ENCODE peak calls at places on chromosomes 1 and 21, in ten cellular contexts. U is neural crest cell; Y is NCI-H446 treated with DMSO at 0.1 percent for 48 hours; C is stimulated activated CD8-positive, alpha-beta memory T cell treated with anti-CD3 and anti-CD28 coated beads, Interleukin-15, amount 100 ng/mL, for 1 hour; W is left ventricle myocardium inferior; K is stimulated activated effector memory CD8-positive, alpha-beta T cell treated with anti-CD3 and anti-CD28 coated beads, Interleukin-12 subunit alpha, Interleukin-12 subunit beta, amount 100 ng/mL, for 72 hours; N is activated naive CD4-positive, alpha-beta T cell treated with anti-CD3 and anti-CD28 coated beads, Interleukin-2, amount 10 ng/mL, durations not matched to agents 7 days and 5 days; A is cerebellar nuclear complex; I is choroid plexus epithelial cell; L is ACHN. T is an unnamed sample.

GRCh38 chr1:202691846-202692245 is 18.4 kb downstream of the SYT2 start:
- DNase-seq in U (no peak), Y (peak), C (no peak), W (no peak), K (no peak), N (no peak), A (no peak), I (no peak), L (no peak), T (no peak)

GRCh38 chr1:21338568-21339401 is 48.5 kb upstream of the ECE1 start:
- DNase-seq in U (no peak), Y (peak), C (no peak), W (peak), K (no peak), N (no peak), A (no peak), I (peak), L (no peak), T (no peak)

GRCh38 chr1:205703072-205703471 is 22.8 kb upstream of the SLC45A3 start:
- DNase-seq in U (no peak), Y (no peak), C (no peak), W (no peak), K (no peak), N (no peak), A (no peak), I (no peak), L (no peak), T (no peak)

GRCh38 chr1:192709544-192709943 is 73.6 kb downstream of the RGS13 start:
- DNase-seq in U (peak), Y (no peak), C (no peak), W (no peak), K (no peak), N (no peak), A (no peak), I (no peak), L (no peak), T (no peak)

GRCh38 chr21:44428281-44428942 is 26.9 kb upstream of the LRRC3 start:
- DNase-seq in U (no peak), Y (no peak), C (peak), W (no peak), K (peak), N (peak), A (no peak), I (no peak), L (peak), T (peak)

GRCh38 chr1:54980528-54981241 is at the start of gene TMEM61:
- DNase-seq in U (no peak), Y (no peak), C (no peak), W (no peak), K (no peak), N (no peak), A (no peak), I (no peak), L (no peak), T (no peak)

GRCh38 chr1:195733408-195733807 is 874.8 kb downstream of the KCNT2 start:
- DNase-seq in U (no peak), Y (no peak), C (no peak), W (no peak), K (no peak), N (no peak), A (no peak), I (no peak), L (no peak), T (no peak)

GRCh38 chr1:209403921-209404320 is 179.6 kb upstream of the CAMK1G start:
- DNase-seq in U (no peak), Y (no peak), C (no peak), W (no peak), K (no peak), N (no peak), A (no peak), I (no peak), L (no peak), T (no peak)

GRCh38 chr1:74498901-74499300 is 13.5 kb downstream of the LRRC53 start:
- DNase-seq in U (no peak), Y (no peak), C (no peak), W (no peak), K (no peak), N (no peak), A (no peak), I (no peak), L (no peak), T (no peak)

GRCh38 chr1:226029568-226030225 is 30.6 kb upstream of the SDE2 start:
- DNase-seq in U (no peak), Y (peak), C (no peak), W (no peak), K (no peak), N (no peak), A (peak), I (no peak), L (no peak), T (no peak)

GRCh38 chr1:154862927-154863701 is 7.0 kb downstream of the KCNN3 start:
- DNase-seq in U (no peak), Y (no peak), C (no peak), W (no peak), K (no peak), N (no peak), A (no peak), I (no peak), L (no peak), T (no peak)

GRCh38 chr1:207032528-207033017 is at the start of gene C1orf116:
- DNase-seq in U (no peak), Y (no peak), C (no peak), W (no peak), K (no peak), N (no peak), A (no peak), I (no peak), L (peak), T (peak)

GRCh38 chr1:196546272-196547245 is 61.7 kb downstream of the KCNT2 start:
- DNase-seq in U (no peak), Y (no peak), C (no peak), W (no peak), K (no peak), N (no peak), A (no peak), I (peak), L (no peak), T (no peak)

GRCh38 chr1:36922071-36922470 is 112.2 kb downstream of the GRIK3 start:
- DNase-seq in U (no peak), Y (no peak), C (no peak), W (no peak), K (no peak), N (no peak), A (no peak), I (no peak), L (no peak), T (no peak)

GRCh38 chr1:201904579-201904978 is 15.9 kb downstream of the SHISA4 start:
- DNase-seq in U (no peak), Y (no peak), C (no peak), W (no peak), K (no peak), N (no peak), A (no peak), I (peak), L (no peak), T (no peak)

GRCh38 chr1:54887665-54888071 is 673 bp upstream of the DHCR24 start:
- DNase-seq in U (no peak), Y (peak), C (no peak), W (no peak), K (no peak), N (no peak), A (no peak), I (no peak), L (peak), T (no peak)

GRCh38 chr1:160219062-160219929 is 14.1 kb downstream of the PEA15 start:
- DNase-seq in U (peak), Y (no peak), C (no peak), W (peak), K (no peak), N (no peak), A (no peak), I (peak), L (peak), T (no peak)

GRCh38 chr1:66439028-66439427 is 94.9 kb upstream of the SGIP1 start:
- DNase-seq in U (no peak), Y (no peak), C (no peak), W (no peak), K (no peak), N (no peak), A (no peak), I (peak), L (no peak), T (no peak)

GRCh38 chr1:214645712-214646111 is 42.7 kb downstream of the CENPF start:
- DNase-seq in U (no peak), Y (no peak), C (no peak), W (no peak), K (no peak), N (peak), A (no peak), I (no peak), L (no peak), T (no peak)

GRCh38 chr21:16841917-16842316 is 670.9 kb upstream of the CXADR start:
- DNase-seq in U (no peak), Y (peak), C (no peak), W (no peak), K (no peak), N (no peak), A (no peak), I (no peak), L (no peak), T (no peak)

GRCh38 chr21:46081862-46082637 is 15.9 kb upstream of the COL6A2 start:
- DNase-seq in U (no peak), Y (no peak), C (no peak), W (no peak), K (no peak), N (peak), A (no peak), I (no peak), L (no peak), T (peak)

GRCh38 chr1:25017436-25018109 is 87.5 kb upstream of the RUNX3 start:
- DNase-seq in U (no peak), Y (no peak), C (no peak), W (no peak), K (no peak), N (no peak), A (no peak), I (peak), L (no peak), T (no peak)

GRCh38 chr1:56457767-56458375 is 121.5 kb downstream of the PLPP3 start:
- DNase-seq in U (no peak), Y (no peak), C (no peak), W (no peak), K (no peak), N (no peak), A (no peak), I (no peak), L (no peak), T (no peak)

GRCh38 chr1:222697858-222698257 is 14.4 kb downstream of the AIDA start:
- DNase-seq in U (no peak), Y (no peak), C (no peak), W (no peak), K (no peak), N (no peak), A (no peak), I (peak), L (no peak), T (no peak)

GRCh38 chr1:87127131-87127530 is 201.5 kb upstream of the LMO4 start:
- DNase-seq in U (no peak), Y (no peak), C (no peak), W (no peak), K (no peak), N (no peak), A (no peak), I (no peak), L (no peak), T (no peak)

GRCh38 chr1:44543816-44544185 is 130.5 kb downstream of the TMEM53 start:
- DNase-seq in U (no peak), Y (no peak), C (no peak), W (no peak), K (no peak), N (no peak), A (no peak), I (no peak), L (no peak), T (no peak)

GRCh38 chr21:22174746-22175145 is 1176.5 kb downstream of the NCAM2 start:
- DNase-seq in U (no peak), Y (no peak), C (no peak), W (no peak), K (no peak), N (no peak), A (no peak), I (no peak), L (no peak), T (no peak)

GRCh38 chr1:248372394-248372793 is 3.2 kb upstream of the OR2T6 start:
- DNase-seq in U (no peak), Y (no peak), C (no peak), W (no peak), K (no peak), N (no peak), A (no peak), I (no peak), L (no peak), T (no peak)

GRCh38 chr1:78586572-78586971 is 33.7 kb upstream of the IFI44L start:
- DNase-seq in U (no peak), Y (no peak), C (no peak), W (no peak), K (no peak), N (no peak), A (no peak), I (peak), L (peak), T (no peak)

GRCh38 chr21:44572959-44573583 is 458 bp upstream of the KRTAP10-4 start:
- DNase-seq in U (no peak), Y (no peak), C (no peak), W (no peak), K (no peak), N (no peak), A (no peak), I (no peak), L (no peak), T (no peak)

GRCh38 chr1:24990136-24990535 is 60.1 kb upstream of the RUNX3 start:
- DNase-seq in U (no peak), Y (no peak), C (no peak), W (no peak), K (no peak), N (peak), A (no peak), I (no peak), L (no peak), T (no peak)

GRCh38 chr1:67376381-67376780 is 53.8 kb downstream of the SERBP1 start:
- DNase-seq in U (no peak), Y (no peak), C (no peak), W (no peak), K (no peak), N (no peak), A (no peak), I (no peak), L (no peak), T (no peak)

GRCh38 chr1:20731057-20731991 is 1.2 kb downstream of the SH2D5 start:
- DNase-seq in U (no peak), Y (no peak), C (no peak), W (no peak), K (peak), N (no peak), A (no peak), I (no peak), L (peak), T (no peak)

GRCh38 chr1:38730511-38731397 is 128.8 kb downstream of the RRAGC start:
- DNase-seq in U (no peak), Y (no peak), C (no peak), W (no peak), K (no peak), N (no peak), A (no peak), I (peak), L (no peak), T (no peak)

GRCh38 chr1:87985071-87985470 is 656.4 kb downstream of the LMO4 start:
- DNase-seq in U (no peak), Y (no peak), C (no peak), W (no peak), K (no peak), N (no peak), A (no peak), I (no peak), L (no peak), T (no peak)

GRCh38 chr21:41767606-41768370 is 936 bp upstream of the RIPK4 start:
- DNase-seq in U (no peak), Y (no peak), C (no peak), W (no peak), K (no peak), N (peak), A (no peak), I (no peak), L (peak), T (no peak)